ENCODE peak calls at places on chromosomes 2 and 18, in four cellular contexts. One of them, this sample, is unnamed.

GRCh38 chr18:25136416-25137132 is 215.4 kb downstream of the ZNF521 start:
- DNase-seq in lower lobe of right lung: no peak
- DNase-seq in PC-3: no peak
- DNase-seq in mesendoderm: peak; percentile 27
- DNase-seq in this sample: no peak

GRCh38 chr2:66497706-66498596 is 63.0 kb downstream of the MEIS1 start:
- DNase-seq in lower lobe of right lung: no peak
- DNase-seq in mesendoderm: no peak
- DNase-seq in PC-3: no peak
- DNase-seq in this sample: no peak

GRCh38 chr2:222334914-222335313 is 36.1 kb upstream of the PAX3 start:
- DNase-seq in lower lobe of right lung: no peak
- DNase-seq in PC-3: no peak
- DNase-seq in mesendoderm: no peak
- DNase-seq in this sample: no peak

GRCh38 chr18:21960189-21960588 is 209.2 kb upstream of the GATA6 start:
- DNase-seq in PC-3: no peak
- DNase-seq in mesendoderm: peak; percentile 16
- DNase-seq in lower lobe of right lung: no peak
- DNase-seq in this sample: no peak

GRCh38 chr2:111691164-111691895 is 192.7 kb downstream of the ANAPC1 start:
- DNase-seq in PC-3: no peak
- DNase-seq in lower lobe of right lung: no peak
- DNase-seq in mesendoderm: no peak
- DNase-seq in this sample: no peak

GRCh38 chr2:159091981-159092380 is 123.5 kb downstream of the TANC1 start:
- DNase-seq in lower lobe of right lung: no peak
- DNase-seq in PC-3: peak; percentile 37
- DNase-seq in mesendoderm: no peak
- DNase-seq in this sample: no peak

GRCh38 chr2:168166902-168167510 is 80.4 kb downstream of the STK39 start:
- DNase-seq in PC-3: peak; percentile 95
- DNase-seq in mesendoderm: no peak
- DNase-seq in lower lobe of right lung: no peak
- DNase-seq in this sample: no peak

GRCh38 chr2:143819190-143819735 is 690.0 kb downstream of the ARHGAP15 start:
- DNase-seq in lower lobe of right lung: no peak
- DNase-seq in mesendoderm: no peak
- DNase-seq in PC-3: no peak
- DNase-seq in this sample: no peak

GRCh38 chr2:237868631-237869356 is 9.4 kb downstream of the RAMP1 start:
- DNase-seq in PC-3: no peak
- DNase-seq in lower lobe of right lung: no peak
- DNase-seq in mesendoderm: no peak
- DNase-seq in this sample: no peak

GRCh38 chr2:182767578-182767977 is 51.5 kb downstream of the DNAJC10 start:
- DNase-seq in mesendoderm: peak; percentile 61
- DNase-seq in lower lobe of right lung: no peak
- DNase-seq in PC-3: peak; percentile 61
- DNase-seq in this sample: no peak

GRCh38 chr2:28975671-28976070 is 5.4 kb upstream of the TOGARAM2 start:
- DNase-seq in lower lobe of right lung: no peak
- DNase-seq in PC-3: no peak
- DNase-seq in mesendoderm: peak; percentile 35
- DNase-seq in this sample: no peak

GRCh38 chr2:45699032-45699658 is 47.7 kb downstream of the PRKCE start:
- DNase-seq in PC-3: peak; percentile 83
- DNase-seq in lower lobe of right lung: no peak
- DNase-seq in mesendoderm: no peak
- DNase-seq in this sample: no peak

GRCh38 chr2:3146772-3147640 is 230.6 kb downstream of the EIPR1 start:
- DNase-seq in lower lobe of right lung: no peak
- DNase-seq in PC-3: no peak
- DNase-seq in mesendoderm: no peak
- DNase-seq in this sample: peak; percentile 46

GRCh38 chr18:49123431-49123830 is 172.7 kb upstream of the SMAD7 start:
- DNase-seq in lower lobe of right lung: no peak
- DNase-seq in mesendoderm: no peak
- DNase-seq in PC-3: no peak
- DNase-seq in this sample: no peak

DNA sequence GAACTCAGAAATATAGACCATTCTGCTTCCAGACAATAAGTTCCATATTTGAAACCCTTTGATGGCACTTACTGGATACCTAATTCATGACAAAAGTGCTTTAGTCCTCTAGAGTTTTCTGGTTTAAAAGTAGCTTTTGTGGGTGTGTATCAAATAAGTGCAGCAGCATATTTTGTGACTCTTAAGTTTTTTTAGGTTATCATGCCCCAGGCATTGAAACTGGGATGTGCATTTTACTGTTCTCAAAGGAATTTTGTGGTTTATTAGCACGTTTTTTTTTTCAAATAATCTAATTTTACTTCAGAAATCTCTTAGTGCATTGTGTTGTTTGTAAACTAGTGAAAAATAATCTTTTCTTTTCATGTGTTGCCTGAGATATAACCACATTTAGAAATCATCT is 1.5 kb downstream of the XRCC5 start:
- DNase-seq in PC-3: no peak
- DNase-seq in mesendoderm: no peak
- DNase-seq in lower lobe of right lung: no peak
- DNase-seq in this sample: no peak
- H3K27ac ChIP-seq in PC-3: no peak overlapping the region
- H3K27ac ChIP-seq in mesendoderm: no peak overlapping the region
- H3K27ac ChIP-seq in lower lobe of right lung: peak overlapping the region; percentile 94
- H3K27ac ChIP-seq in this sample: peak overlapping the region; percentile 97

GRCh38 chr18:78728301-78729098 is 251.1 kb upstream of the SALL3 start:
- DNase-seq in lower lobe of right lung: no peak
- DNase-seq in mesendoderm: no peak
- DNase-seq in PC-3: no peak
- DNase-seq in this sample: peak; percentile 40
- H3K27me3 ChIP-seq in lower lobe of right lung: peaks cover 7% of the 10 kb centered on the region
- H3K27me3 ChIP-seq in mesendoderm: no peaks in the 10 kb centered on the region
- H3K27me3 ChIP-seq in PC-3: peaks cover 83% of the 10 kb centered on the region
- H3K27me3 ChIP-seq in this sample: no peaks in the 10 kb centered on the region

DNA sequence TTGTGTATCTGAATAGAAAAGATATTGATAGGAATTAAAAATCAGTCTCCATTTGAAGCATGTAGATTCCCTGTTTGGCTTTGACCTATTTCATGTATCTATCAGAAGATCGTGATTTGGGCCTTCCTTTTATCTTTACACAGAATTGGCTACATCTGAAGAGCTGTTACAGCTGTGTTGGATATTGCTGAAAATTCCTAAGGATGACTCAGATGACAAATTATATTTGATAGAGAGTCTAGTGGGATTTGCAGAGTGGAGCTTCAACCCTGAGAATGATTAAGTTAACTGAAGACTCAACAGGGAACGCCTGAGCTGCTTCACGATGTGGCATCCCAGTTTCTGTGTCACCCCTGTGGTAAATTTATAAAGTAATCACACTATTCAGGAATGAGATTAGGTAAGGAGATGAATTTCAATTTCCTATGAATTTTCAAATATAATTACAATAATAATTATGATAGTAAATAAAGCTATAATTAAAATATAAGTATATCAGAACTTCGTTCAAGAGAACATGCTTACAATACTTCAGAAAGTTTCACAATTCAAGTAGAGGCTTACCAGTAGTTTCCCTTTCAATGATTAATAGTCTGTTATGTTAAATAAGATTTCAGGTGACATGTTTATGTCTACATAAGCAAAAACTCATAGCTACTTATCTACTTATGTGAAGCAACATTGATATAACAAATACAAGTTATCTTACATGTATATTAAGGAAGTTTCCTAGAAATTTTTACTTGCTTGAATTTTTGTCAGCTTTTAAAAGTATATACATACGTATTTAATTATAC is 4.7 kb upstream of the COL3A1 start:
- DNase-seq in mesendoderm: no peak
- DNase-seq in lower lobe of right lung: no peak
- DNase-seq in PC-3: peak; percentile 23
- DNase-seq in this sample: no peak
- H3K27ac ChIP-seq in mesendoderm: no peak overlapping the region
- H3K27ac ChIP-seq in lower lobe of right lung: no peak overlapping the region
- H3K27ac ChIP-seq in PC-3: no peak overlapping the region
- H3K27ac ChIP-seq in this sample: no peak overlapping the region

DNA sequence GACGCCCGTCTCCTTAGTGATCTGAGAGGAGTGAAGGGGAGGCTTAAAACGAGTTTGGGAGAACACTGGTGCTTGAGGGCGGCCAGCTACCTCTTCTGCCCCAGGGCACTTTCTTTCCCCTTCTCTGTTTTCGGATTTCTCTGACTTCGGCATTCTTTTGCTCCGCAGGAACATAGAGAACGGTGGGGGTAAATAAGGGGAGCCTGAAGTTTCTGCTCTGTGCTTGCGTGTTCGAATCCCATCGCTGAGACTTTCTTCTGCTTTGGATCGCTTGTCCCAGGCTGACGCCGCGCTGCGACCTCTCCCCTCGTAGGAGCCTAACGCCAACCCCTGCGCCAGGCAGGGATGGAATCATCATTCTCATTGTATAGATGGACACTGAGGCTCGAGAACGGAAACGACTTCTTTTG is 3.0 kb upstream of the DLX2 start:
- DNase-seq in PC-3: no peak
- DNase-seq in mesendoderm: peak; percentile 31
- DNase-seq in lower lobe of right lung: no peak
- DNase-seq in this sample: no peak
- H3K27me3 ChIP-seq in PC-3: no peaks in the 10 kb centered on the region
- H3K27me3 ChIP-seq in mesendoderm: peaks cover 49% of the 10 kb centered on the region
- H3K27me3 ChIP-seq in lower lobe of right lung: peaks cover 97% of the 10 kb centered on the region
- H3K27me3 ChIP-seq in this sample: peaks cover 92% of the 10 kb centered on the region

GRCh38 chr18:50654211-50654610 is 94.3 kb downstream of the MAPK4 start:
- DNase-seq in PC-3: no peak
- DNase-seq in mesendoderm: no peak
- DNase-seq in lower lobe of right lung: no peak
- DNase-seq in this sample: no peak

GRCh38 chr18:50654658-50655550 is 95.0 kb downstream of the MAPK4 start:
- DNase-seq in mesendoderm: no peak
- DNase-seq in PC-3: no peak
- DNase-seq in lower lobe of right lung: no peak
- DNase-seq in this sample: no peak

GRCh38 chr18:50656396-50656795 is 96.5 kb downstream of the MAPK4 start:
- DNase-seq in mesendoderm: no peak
- DNase-seq in PC-3: no peak
- DNase-seq in lower lobe of right lung: no peak
- DNase-seq in this sample: no peak

GRCh38 chr18:50651334-50651733 is 91.4 kb downstream of the MAPK4 start:
- DNase-seq in lower lobe of right lung: no peak
- DNase-seq in PC-3: no peak
- DNase-seq in mesendoderm: no peak
- DNase-seq in this sample: no peak

GRCh38 chr18:50653402-50654093 is 93.7 kb downstream of the MAPK4 start:
- DNase-seq in mesendoderm: no peak
- DNase-seq in lower lobe of right lung: no peak
- DNase-seq in PC-3: no peak
- DNase-seq in this sample: no peak
- H3K27ac ChIP-seq in mesendoderm: no peak overlapping the region
- H3K27ac ChIP-seq in lower lobe of right lung: no peak overlapping the region
- H3K27ac ChIP-seq in PC-3: no peak overlapping the region
- H3K27ac ChIP-seq in this sample: no peak overlapping the region

DNA sequence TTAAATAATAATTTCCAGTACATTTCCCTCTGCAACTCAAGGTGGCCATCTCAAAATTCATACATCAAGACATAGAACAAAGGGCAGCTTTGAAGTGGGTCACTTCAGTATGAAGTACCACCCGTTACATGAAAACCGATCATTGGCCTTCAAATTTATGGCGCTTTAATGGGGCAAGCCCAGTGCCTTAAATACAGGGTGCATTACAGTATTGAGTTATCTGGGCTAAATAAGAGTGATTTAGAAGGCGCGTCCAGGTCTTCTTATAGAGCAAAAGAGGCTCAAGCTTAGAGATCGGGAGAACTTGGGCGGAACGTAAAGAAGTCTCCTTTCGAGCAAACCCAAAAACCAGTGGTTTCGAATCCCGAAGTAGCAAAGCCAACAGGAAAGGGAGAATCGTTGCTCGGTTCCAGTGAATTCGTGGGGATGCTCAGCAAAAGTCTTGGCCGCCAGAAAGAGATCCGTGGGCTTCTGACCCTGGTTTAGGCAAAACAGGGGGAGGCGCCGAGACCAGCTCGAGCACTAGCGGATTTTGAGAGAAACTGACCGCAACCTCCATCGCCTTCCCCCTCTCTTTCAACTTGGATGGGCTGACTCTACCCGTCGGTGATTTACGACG is 7.2 kb downstream of the HOXD3 start:
- DNase-seq in PC-3: no peak
- DNase-seq in lower lobe of right lung: no peak
- DNase-seq in mesendoderm: no peak
- DNase-seq in this sample: no peak
- H3K27me3 ChIP-seq in PC-3: no peaks in the 10 kb centered on the region
- H3K27me3 ChIP-seq in lower lobe of right lung: peaks cover 100% of the 10 kb centered on the region
- H3K27me3 ChIP-seq in mesendoderm: peaks cover 87% of the 10 kb centered on the region
- H3K27me3 ChIP-seq in this sample: peaks cover 95% of the 10 kb centered on the region

GRCh38 chr2:223956267-223956666 is 996 bp upstream of the MRPL44 start:
- DNase-seq in PC-3: no peak
- DNase-seq in lower lobe of right lung: no peak
- DNase-seq in mesendoderm: no peak
- DNase-seq in this sample: no peak

GRCh38 chr2:223957092-223957851 is at the start of gene MRPL44:
- DNase-seq in PC-3: peak; percentile 97
- DNase-seq in lower lobe of right lung: peak; percentile 98
- DNase-seq in mesendoderm: peak; percentile 96
- DNase-seq in this sample: peak; percentile 98

GRCh38 chr2:223952280-223952968 is 4.8 kb upstream of the MRPL44 start:
- DNase-seq in lower lobe of right lung: no peak
- DNase-seq in PC-3: no peak
- DNase-seq in mesendoderm: peak; percentile 71
- DNase-seq in this sample: no peak

GRCh38 chr2:223950448-223951347 is 5.6 kb upstream of the WDFY1 start:
- DNase-seq in PC-3: no peak
- DNase-seq in mesendoderm: no peak
- DNase-seq in lower lobe of right lung: no peak
- DNase-seq in this sample: no peak

GRCh38 chr2:223954401-223954800 is 2.9 kb upstream of the MRPL44 start:
- DNase-seq in mesendoderm: no peak
- DNase-seq in PC-3: no peak
- DNase-seq in lower lobe of right lung: no peak
- DNase-seq in this sample: no peak
- H3K27ac ChIP-seq in mesendoderm: no peak overlapping the region
- H3K27ac ChIP-seq in PC-3: no peak overlapping the region
- H3K27ac ChIP-seq in lower lobe of right lung: no peak overlapping the region
- H3K27ac ChIP-seq in this sample: no peak overlapping the region

This sample was measured in upper lobe of right lung.